ENCODE peak calls at places on chromosomes 11 and 22, in nine cellular contexts. S, Y, T, W, O, A, V, G and L are unnamed samples.
A peak's percentile ranks its signal among the peaks of the same experiment; 100 is the strongest.

GRCh38 chr11:129785383-129786111 is 30.1 kb upstream of the TMEM45B start:
- DNase-seq in S (no peak), Y (no peak), T (no peak), W (no peak), O (no peak), A (no peak), V (no peak), G (no peak), L (no peak)

GRCh38 chr11:43419460-43419859 is 60.7 kb downstream of the TTC17 start:
- DNase-seq in S (no peak), Y (peak; percentile 54), T (no peak), W (peak; percentile 51), O (no peak), A (no peak), V (peak; percentile 2), G (no peak), L (peak; percentile 35)

GRCh38 chr11:132941024-132941646 is 591.2 kb downstream of the OPCML start:
- DNase-seq in S (no peak), Y (no peak), T (no peak), W (peak; percentile 18), O (no peak), A (no peak), V (no peak), G (no peak), L (peak; percentile 34)

GRCh38 chr11:2929880-2930704 is 872 bp upstream of the PHLDA2 start:
- DNase-seq in S (no peak), Y (no peak), T (peak; percentile 79), W (peak; percentile 37), O (peak; percentile 60), A (no peak), V (peak; percentile 46), G (no peak), L (no peak)

GRCh38 chr11:86211619-86212018 is 32.9 kb upstream of the EED start:
- DNase-seq in S (no peak), Y (no peak), T (no peak), W (no peak), O (no peak), A (no peak), V (no peak), G (no peak), L (no peak)

GRCh38 chr11:123454060-123454651 is 24.1 kb downstream of the GRAMD1B start:
- DNase-seq in S (no peak), Y (peak; percentile 88), T (no peak), W (no peak), O (no peak), A (no peak), V (peak; percentile 88), G (no peak), L (no peak)

GRCh38 chr11:78203184-78203583 is 14.5 kb downstream of the USP35 start:
- DNase-seq in S (no peak), Y (no peak), T (no peak), W (no peak), O (no peak), A (no peak), V (no peak), G (no peak), L (no peak)

GRCh38 chr11:29300441-29300840 is 716.4 kb downstream of the KCNA4 start:
- DNase-seq in S (no peak), Y (no peak), T (no peak), W (no peak), O (no peak), A (no peak), V (no peak), G (no peak), L (no peak)

GRCh38 chr22:29359469-29359868 is 28.9 kb downstream of the AP1B1 start:
- DNase-seq in S (no peak), Y (peak; percentile 87), T (no peak), W (peak; percentile 44), O (peak; percentile 62), A (peak; percentile 53), V (peak; percentile 16), G (peak; percentile 31), L (no peak)

GRCh38 chr22:35150163-35151107 is 84.5 kb downstream of the ISX start:
- DNase-seq in S (no peak), Y (peak; percentile 73), T (peak; percentile 63), W (peak; percentile 61), O (peak; percentile 59), A (peak; percentile 52), V (peak; percentile 24), G (no peak), L (peak; percentile 37)

GRCh38 chr11:123654566-123655081 is at the start of gene SCN3B:
- DNase-seq in S (no peak), Y (peak; percentile 87), T (no peak), W (peak; percentile 77), O (peak; percentile 71), A (peak; percentile 71), V (no peak), G (peak; percentile 65), L (peak; percentile 72)

GRCh38 chr22:24809331-24809730 is 3.3 kb downstream of the SGSM1 start:
- DNase-seq in S (no peak), Y (no peak), T (no peak), W (no peak), O (no peak), A (no peak), V (no peak), G (no peak), L (no peak)

GRCh38 chr11:8111636-8112035 is 30.6 kb downstream of the TUB start:
- DNase-seq in S (no peak), Y (no peak), T (no peak), W (no peak), O (no peak), A (no peak), V (no peak), G (no peak), L (no peak)

GRCh38 chr22:44918925-44919392 is 90.8 kb downstream of the PHF21B start:
- DNase-seq in S (no peak), Y (no peak), T (peak; percentile 45), W (no peak), O (no peak), A (no peak), V (no peak), G (no peak), L (no peak)

GRCh38 chr11:28770806-28771205 is 662.6 kb downstream of the METTL15 start:
- DNase-seq in S (no peak), Y (no peak), T (no peak), W (no peak), O (no peak), A (no peak), V (no peak), G (no peak), L (no peak)

GRCh38 chr22:35838849-35839646 is 121.4 kb downstream of the APOL5 start:
- DNase-seq in S (no peak), Y (peak; percentile 64), T (no peak), W (no peak), O (no peak), A (no peak), V (peak; percentile 24), G (peak; percentile 23), L (peak; percentile 57)

DNA sequence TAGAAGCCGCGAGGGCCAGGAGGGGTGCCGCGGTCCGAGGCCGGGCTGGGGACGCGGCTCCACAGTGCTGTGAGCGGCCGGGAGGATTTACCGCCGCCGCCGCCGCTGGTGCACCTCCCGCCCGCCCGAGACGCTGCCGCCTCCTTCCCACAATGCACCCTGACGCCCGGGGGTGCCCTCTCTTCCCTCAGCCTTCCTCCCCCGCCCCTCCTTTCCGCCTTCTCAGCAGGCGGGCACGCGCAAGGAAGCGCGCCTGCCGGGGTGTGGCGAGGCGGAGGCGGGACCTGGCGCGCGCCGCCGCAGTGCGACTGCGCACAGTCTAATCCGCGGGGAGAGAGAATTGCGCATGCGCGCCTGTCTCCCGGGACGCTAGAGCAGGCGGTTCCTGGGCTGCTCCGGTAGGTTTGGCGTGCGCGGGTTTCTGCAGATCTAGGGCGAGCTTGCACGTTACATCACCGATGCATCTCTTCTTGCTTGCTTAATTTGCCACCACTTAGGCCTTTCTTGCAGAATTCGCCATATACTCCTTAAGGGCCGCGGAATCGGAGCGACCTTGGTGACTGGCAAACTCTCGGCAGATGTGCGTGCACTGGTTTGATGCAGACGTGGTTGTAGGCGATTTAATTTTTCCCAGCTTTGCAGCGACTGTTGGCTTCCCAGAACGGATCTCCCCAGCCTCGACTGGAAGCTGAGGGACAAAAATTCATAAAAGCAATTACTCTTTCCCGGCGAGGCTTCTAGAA is at the start of the genes GVQW3 and THAP12:
- DNase-seq in S (peak; percentile 91), Y (peak; percentile 98), T (peak; percentile 97), W (peak; percentile 98), O (peak; percentile 97), A (peak; percentile 97), V (peak; percentile 93), G (peak; percentile 96), L (peak; percentile 98)
- TF ChIP-seq POLR2A in S (peak; percentile 69), Y (peak; percentile 95), T (no peak), W (peak; percentile 75), O (peak; percentile 3), A (peak; percentile 28), V (peak; percentile 91), G (peak; percentile 92), L (peak; percentile 79)

DNA sequence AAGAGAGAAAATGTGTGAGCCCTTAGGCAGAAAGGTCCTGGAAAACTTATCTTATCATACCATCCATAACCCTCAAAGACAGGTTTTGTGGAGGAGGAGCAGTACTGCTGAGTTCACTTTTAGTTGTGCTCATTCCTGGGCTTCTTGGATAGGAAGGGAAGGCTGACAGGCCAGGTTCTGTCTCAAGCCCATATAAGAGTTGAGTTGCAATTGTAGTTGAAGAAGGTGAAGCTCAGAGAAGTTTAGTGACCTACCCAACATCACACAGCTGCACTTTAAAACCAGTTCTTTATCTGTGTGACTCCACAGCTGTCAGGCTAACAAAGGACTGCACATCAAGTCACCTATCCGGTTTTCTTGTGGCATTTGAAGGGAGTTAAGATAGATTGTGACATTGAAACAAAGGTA is 13.0 kb downstream of the TEAD1 start:
- DNase-seq in S (no peak), Y (no peak), T (no peak), W (no peak), O (no peak), A (no peak), V (no peak), G (no peak), L (no peak)
- H3K4me1 ChIP-seq in S (peaks cover 82% of the 10 kb centered on the region), Y (peaks cover 67% of the 10 kb centered on the region), T (peaks cover 40% of the 10 kb centered on the region), W (peaks cover 59% of the 10 kb centered on the region), O (peaks cover 14% of the 10 kb centered on the region), A (peaks cover 59% of the 10 kb centered on the region), V (peaks cover 98% of the 10 kb centered on the region), G (peaks cover 95% of the 10 kb centered on the region), L (peaks cover 86% of the 10 kb centered on the region)

GRCh38 chr22:47776329-47776728 is 1013.9 kb downstream of the TBC1D22A start:
- DNase-seq in S (no peak), Y (no peak), T (no peak), W (no peak), O (no peak), A (no peak), V (no peak), G (no peak), L (no peak)
- H3K27ac ChIP-seq in S (no peak overlapping the region), Y (no peak overlapping the region), T (no peak overlapping the region), W (no peak overlapping the region), O (no peak overlapping the region), A (no peak overlapping the region), V (no peak overlapping the region), G (no peak overlapping the region), L (no peak overlapping the region)

DNA sequence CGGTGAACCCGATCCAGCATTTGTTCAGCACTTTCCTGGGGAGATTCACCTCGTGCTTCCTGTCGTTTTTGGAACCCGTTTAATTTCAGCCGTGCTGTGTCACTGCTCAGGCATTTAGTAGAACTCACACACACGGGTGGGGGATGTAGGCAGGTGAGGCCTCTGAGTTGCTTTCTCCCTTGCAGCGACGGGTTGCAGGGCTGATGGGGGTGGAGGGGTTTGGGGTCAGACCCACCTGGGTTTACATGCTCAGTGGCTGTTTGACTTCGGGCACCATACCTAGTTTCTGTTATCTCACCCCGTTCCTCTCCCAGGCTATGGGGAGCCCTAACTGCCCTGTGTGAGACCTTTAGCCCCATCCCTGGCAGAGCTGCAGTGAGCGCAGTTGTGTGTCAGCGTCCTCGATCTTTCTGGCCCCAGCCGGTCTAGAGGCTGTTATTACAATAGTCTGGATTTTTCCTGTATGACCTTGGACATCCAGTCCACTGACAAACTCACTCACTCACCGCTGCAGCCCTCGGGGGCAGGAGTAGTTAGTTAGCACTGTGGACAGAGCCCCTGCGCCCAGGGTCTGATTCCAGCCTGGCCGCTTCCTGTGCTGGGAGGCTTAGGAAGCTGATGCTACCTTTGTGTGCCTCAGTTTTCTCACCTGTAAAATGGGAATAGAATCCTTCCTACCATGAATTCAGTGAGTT is 2.6 kb downstream of the LRP5 start:
- DNase-seq in S (no peak), Y (peak; percentile 81), T (no peak), W (no peak), O (no peak), A (no peak), V (peak; percentile 26), G (no peak), L (peak; percentile 78)
- TF ChIP-seq POLR2A in S (no peak), Y (peak; percentile 58), T (no peak), W (no peak), O (no peak), A (no peak), V (no peak), G (no peak), L (no peak)